ENCODE peak calls at places on chromosomes 4 and X, in four cellular contexts. M is K562, D is SK-N-SH, W is HepG2. I is an unnamed sample.

GRCh38 chr4:145909331-145909730 is 29.3 kb downstream of the ZNF827 start:
- DNase-seq in D (peak), W (no peak), M (peak), I (no peak)

GRCh38 chr4:83252782-83253405 is 31.7 kb downstream of the COQ2 start:
- DNase-seq in M (peak), W (peak), D (peak), I (peak)

GRCh38 chr4:1050486-1051213 is 39.2 kb downstream of the FGFRL1 start:
- DNase-seq in D (peak), W (no peak), M (no peak), I (no peak)

GRCh38 chr4:169120624-169121023 is 110.6 kb upstream of the CBR4 start:
- DNase-seq in M (no peak), D (no peak), W (peak), I (no peak)

GRCh38 chr4:74474345-74475099 is 29.6 kb downstream of the AREG start:
- DNase-seq in M (no peak), D (no peak), W (no peak), I (no peak)

GRCh38 chrX:118585296-118585695 is 89.7 kb downstream of the DOCK11 start:
- DNase-seq in M (no peak), D (no peak), W (no peak), I (no peak)

GRCh38 chr4:5790546-5790857 is 79.5 kb downstream of the EVC start:
- DNase-seq in M (no peak), D (no peak), W (no peak), I (no peak)

GRCh38 chr4:56619160-56619559 is 61.9 kb downstream of the HOPX start:
- DNase-seq in W (no peak), D (peak), M (no peak), I (no peak)

GRCh38 chr4:80295841-80296240 is 29.4 kb downstream of the FGF5 start:
- DNase-seq in D (no peak), W (no peak), M (no peak), I (no peak)

GRCh38 chr4:17787315-17787714 is 5.9 kb upstream of the FAM184B start:
- DNase-seq in M (no peak), W (no peak), D (no peak), I (no peak)

GRCh38 chr4:158914178-158914577 is 145.4 kb downstream of the FNIP2 start:
- DNase-seq in M (no peak), W (no peak), D (no peak), I (no peak)

GRCh38 chr4:143438710-143439109 is 74.8 kb upstream of the SMARCA5 start:
- DNase-seq in M (no peak), W (no peak), D (no peak), I (no peak)

GRCh38 chr4:129143359-129143758 is 47.4 kb downstream of the C4orf33 start:
- DNase-seq in D (no peak), M (no peak), W (no peak), I (no peak)

GRCh38 chr4:118086334-118086733 is 52.0 kb downstream of the NDST3 start:
- DNase-seq in M (no peak), D (no peak), W (no peak), I (no peak)

GRCh38 chr4:123477804-123478209 is 81.2 kb downstream of the SPRY1 start:
- DNase-seq in M (no peak), D (no peak), W (peak), I (no peak)

GRCh38 chr4:168787334-168787733 is 222.7 kb downstream of the CBR4 start:
- DNase-seq in M (no peak), W (no peak), D (no peak), I (no peak)

GRCh38 chr4:40325406-40326019 is 9.6 kb upstream of the CHRNA9 start:
- DNase-seq in M (peak), W (peak), D (peak), I (no peak)

GRCh38 chr4:10734697-10735096 is 50.1 kb upstream of the CLNK start:
- DNase-seq in W (no peak), M (no peak), D (no peak), I (no peak)

GRCh38 chr4:93317046-93317445 is 511.5 kb upstream of the ATOH1 start:
- DNase-seq in D (no peak), M (no peak), W (no peak), I (no peak)

GRCh38 chr4:134546279-134546678 is 344.7 kb upstream of the PABPC4L start:
- DNase-seq in W (no peak), M (no peak), D (no peak), I (no peak)

GRCh38 chrX:130108647-130109428 is 1.5 kb downstream of the ELF4 start:
- DNase-seq in M (peak), D (peak), W (peak), I (no peak)

GRCh38 chrX:102846544-102847236 is 90.4 kb upstream of the RAB40AL start:
- DNase-seq in M (no peak), D (no peak), W (no peak), I (no peak)

GRCh38 chr4:145735777-145736176 is 55.8 kb downstream of the C4orf51 start:
- DNase-seq in M (no peak), D (no peak), W (no peak), I (no peak)

GRCh38 chr4:1345905-1346780 is 865 bp upstream of the UVSSA start:
- DNase-seq in W (peak), M (peak), D (peak), I (no peak)

GRCh38 chr4:48509543-48509942 is 19.5 kb downstream of the ZAR1 start:
- DNase-seq in D (no peak), W (no peak), M (no peak), I (no peak)
- TF ChIP-seq CTCF in D (no peak), W (no peak), M (no peak), I (no peak)

GRCh38 chrX:21374163-21374993 is at the start of gene CNKSR2:
- DNase-seq in W (no peak), D (peak), M (no peak), I (no peak)
- TF ChIP-seq SIN3A in W (no peak), D (no peak), M (no peak), I (no peak)

DNA sequence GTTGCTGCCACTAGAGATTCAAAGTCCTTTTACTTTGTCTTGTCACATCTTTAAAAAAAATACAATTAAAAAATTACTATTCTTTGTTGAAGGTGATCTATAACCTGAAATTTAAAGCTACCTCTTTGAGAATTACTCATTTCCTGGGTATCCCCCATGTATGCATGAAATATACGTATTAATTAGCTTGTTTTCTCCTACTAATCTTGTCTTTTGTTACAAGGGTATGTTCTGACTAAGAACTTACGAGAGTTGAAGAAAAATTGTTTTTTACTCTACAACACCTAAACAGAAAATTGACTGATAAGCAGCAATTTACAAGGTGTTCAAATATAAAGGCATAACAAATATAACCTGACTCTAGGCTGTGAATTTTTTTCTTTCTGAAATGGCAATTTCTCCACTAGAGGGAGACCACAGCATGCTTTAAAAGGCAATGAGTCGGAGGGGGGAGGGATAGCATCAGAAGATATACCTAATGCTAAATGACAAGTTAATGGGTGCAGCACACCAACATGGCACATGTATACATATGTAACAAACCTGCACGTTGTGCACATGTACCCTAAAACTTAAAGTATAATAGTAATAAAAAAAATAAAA is 249.6 kb downstream of the OPHN1 start:
- DNase-seq in M (peak), D (peak), W (peak), I (no peak)
- TF ChIP-seq CTCF in M (peak), D (peak), W (peak), I (peak)

DNA sequence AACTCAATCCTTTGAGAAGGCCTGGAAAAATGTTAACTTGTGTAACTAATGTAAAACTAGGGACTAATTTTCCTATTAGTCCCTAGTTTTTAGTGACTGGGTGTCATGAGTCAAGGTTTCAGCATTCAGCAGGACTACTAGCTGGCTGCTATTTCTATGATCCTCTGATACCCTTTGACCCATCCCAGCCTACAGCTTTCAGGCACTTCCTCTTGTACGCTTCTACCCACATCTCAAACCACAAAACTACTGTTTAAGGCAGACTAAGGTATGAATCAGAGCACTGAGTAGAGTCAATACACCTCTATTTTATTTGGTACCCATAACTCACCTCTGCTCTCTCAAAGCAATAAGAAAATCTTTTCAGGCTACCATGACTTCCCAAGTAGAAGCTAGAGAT is 809.6 kb downstream of the PDHA2 start:
- DNase-seq in W (no peak), M (no peak), D (no peak), I (no peak)
- TF ChIP-seq SIN3A in W (no peak), M (no peak), D (no peak), I (no peak)

I was measured in Panc1.